ENCODE peak calls at places on chromosome 5, in five cellular contexts. S, U, D, L and Y are unnamed samples.

GRCh38 chr5:92409131-92409530 is 1026.0 kb upstream of the ARRDC3 start:
- DNase-seq in S (peak), U (no peak), D (no peak), L (no peak), Y (no peak)

GRCh38 chr5:3019045-3019444 is 267.6 kb upstream of the IRX2 start:
- DNase-seq in S (no peak), U (no peak), D (no peak), L (no peak), Y (no peak)

GRCh38 chr5:139271201-139272027 is 22.1 kb upstream of the MATR3 start:
- DNase-seq in S (peak), U (no peak), D (no peak), L (no peak), Y (no peak)

GRCh38 chr5:17436766-17437221 is 61.2 kb upstream of the TAF11L2 start:
- DNase-seq in S (no peak), U (no peak), D (no peak), L (no peak), Y (no peak)

GRCh38 chr5:141747646-141748229 is 65.7 kb upstream of the ARAP3 start:
- DNase-seq in S (no peak), U (no peak), D (no peak), L (no peak), Y (no peak)

GRCh38 chr5:57386958-57387357 is 95.7 kb downstream of the ACTBL2 start:
- DNase-seq in S (peak), U (no peak), D (no peak), L (no peak), Y (no peak)

GRCh38 chr5:96968614-96969013 is 32.7 kb downstream of the LNPEP start:
- DNase-seq in S (no peak), U (no peak), D (no peak), L (no peak), Y (no peak)

GRCh38 chr5:137254695-137255094 is 244.4 kb downstream of the SPOCK1 start:
- DNase-seq in S (peak), U (no peak), D (no peak), L (no peak), Y (no peak)

GRCh38 chr5:141815051-141815795 is 63.0 kb downstream of the PCDH1 start:
- DNase-seq in S (no peak), U (no peak), D (no peak), L (no peak), Y (no peak)

GRCh38 chr5:96940586-96940985 is 4.7 kb downstream of the LNPEP start:
- DNase-seq in S (no peak), U (no peak), D (no peak), L (no peak), Y (no peak)

GRCh38 chr5:2751592-2752021 is at the start of gene IRX2:
- DNase-seq in S (peak), U (no peak), D (no peak), L (peak), Y (no peak)

GRCh38 chr5:147805030-147805454 is 22.5 kb upstream of the JAKMIP2 start:
- DNase-seq in S (peak), U (no peak), D (no peak), L (no peak), Y (no peak)

GRCh38 chr5:151005975-151006576 is 14.3 kb upstream of the GPX3 start:
- DNase-seq in S (peak), U (no peak), D (no peak), L (no peak), Y (no peak)

GRCh38 chr5:14008819-14009311 is 64.4 kb upstream of the DNAH5 start:
- DNase-seq in S (peak), U (no peak), D (no peak), L (no peak), Y (no peak)

GRCh38 chr5:17743580-17744435 is 109.5 kb downstream of the TAF11L14 start:
- DNase-seq in S (peak), U (no peak), D (no peak), L (no peak), Y (no peak)

GRCh38 chr5:147303251-147303650 is 68.4 kb downstream of the STK32A start:
- DNase-seq in S (no peak), U (no peak), D (no peak), L (no peak), Y (no peak)

GRCh38 chr5:69414885-69415583 is at the start of gene MARVELD2:
- DNase-seq in S (peak), U (peak), D (peak), L (peak), Y (peak)

GRCh38 chr5:29208026-29208425 is 1985.5 kb upstream of the CDH6 start:
- DNase-seq in S (peak), U (no peak), D (no peak), L (no peak), Y (no peak)

GRCh38 chr5:173911623-173912022 is 23.5 kb downstream of the CPEB4 start:
- DNase-seq in S (no peak), U (no peak), D (no peak), L (no peak), Y (no peak)

GRCh38 chr5:34548086-34548403 is 108.1 kb upstream of the RAI14 start:
- DNase-seq in S (no peak), U (no peak), D (no peak), L (no peak), Y (no peak)

GRCh38 chr5:115097236-115097635 is 72.5 kb downstream of the TRIM36 start:
- DNase-seq in S (no peak), U (no peak), D (no peak), L (no peak), Y (no peak)

GRCh38 chr5:1050449-1051365 is 42.1 kb downstream of the NKD2 start:
- DNase-seq in S (no peak), U (no peak), D (no peak), L (no peak), Y (no peak)

GRCh38 chr5:140840978-140841962 is at the start of gene PCDHA8:
- DNase-seq in S (no peak), U (no peak), D (peak), L (peak), Y (no peak)

GRCh38 chr5:78597068-78597857 is 51.3 kb downstream of the LHFPL2 start:
- DNase-seq in S (peak), U (no peak), D (no peak), L (peak), Y (no peak)

GRCh38 chr5:142248853-142249462 is 75.9 kb downstream of the SPRY4 start:
- DNase-seq in S (no peak), U (no peak), D (no peak), L (no peak), Y (no peak)

GRCh38 chr5:136052692-136053335 is 24.0 kb downstream of the TGFBI start:
- DNase-seq in S (no peak), U (no peak), D (no peak), L (no peak), Y (no peak)

GRCh38 chr5:67355135-67355729 is 158.6 kb upstream of the CD180 start:
- DNase-seq in S (no peak), U (no peak), D (no peak), L (no peak), Y (no peak)

GRCh38 chr5:66415208-66415607 is 181.0 kb upstream of the MAST4 start:
- DNase-seq in S (no peak), U (no peak), D (no peak), L (no peak), Y (no peak)

GRCh38 chr5:176677209-176677931 is 30.1 kb downstream of the TSPAN17 start:
- DNase-seq in S (no peak), U (no peak), D (peak), L (no peak), Y (no peak)

GRCh38 chr5:62575556-62575955 is 3.1 kb upstream of the LRRC70 start:
- DNase-seq in S (no peak), U (no peak), D (no peak), L (no peak), Y (no peak)